ENCODE peak calls at places on chromosomes 3 and 15, in five cellular contexts. One of them, this sample, is unnamed.

GRCh38 chr15:99925661-99926461 is 192.6 kb upstream of the LYSMD4 start:
- DNase-seq in SK-N-SH: peak; percentile 58
- DNase-seq in transverse colon: peak; percentile 83
- DNase-seq in HCT116: peak; percentile 35
- DNase-seq in suprapubic skin: peak; percentile 92
- DNase-seq in this sample: peak; percentile 77

GRCh38 chr3:89560546-89560945 is 453.1 kb downstream of the EPHA3 start:
- DNase-seq in transverse colon: no peak
- DNase-seq in suprapubic skin: no peak
- DNase-seq in SK-N-SH: no peak
- DNase-seq in HCT116: no peak
- DNase-seq in this sample: no peak

GRCh38 chr15:42498212-42499038 is 3.0 kb downstream of the SNAP23 start:
- DNase-seq in HCT116: no peak
- DNase-seq in suprapubic skin: no peak
- DNase-seq in transverse colon: no peak
- DNase-seq in SK-N-SH: no peak
- DNase-seq in this sample: no peak

GRCh38 chr3:45567730-45568172 is 26.8 kb upstream of the LIMD1 start:
- DNase-seq in HCT116: no peak
- DNase-seq in SK-N-SH: peak; percentile 35
- DNase-seq in suprapubic skin: no peak
- DNase-seq in transverse colon: peak; percentile 36
- DNase-seq in this sample: no peak

GRCh38 chr3:70982700-70983140 is 600.8 kb downstream of the FOXP1 start:
- DNase-seq in transverse colon: no peak
- DNase-seq in SK-N-SH: no peak
- DNase-seq in HCT116: peak; percentile 71
- DNase-seq in suprapubic skin: peak; percentile 72
- DNase-seq in this sample: peak; percentile 51

GRCh38 chr3:57756528-57757401 is 656 bp downstream of the SLMAP start:
- DNase-seq in suprapubic skin: peak; percentile 80
- DNase-seq in SK-N-SH: peak; percentile 73
- DNase-seq in transverse colon: peak; percentile 35
- DNase-seq in HCT116: no peak
- DNase-seq in this sample: peak; percentile 46

GRCh38 chr3:177451277-177451880 is 254.1 kb upstream of the TBL1XR1 start:
- DNase-seq in SK-N-SH: no peak
- DNase-seq in suprapubic skin: no peak
- DNase-seq in HCT116: no peak
- DNase-seq in transverse colon: no peak
- DNase-seq in this sample: no peak

GRCh38 chr15:94792166-94792565 is 560.8 kb downstream of the MCTP2 start:
- DNase-seq in transverse colon: no peak
- DNase-seq in suprapubic skin: no peak
- DNase-seq in SK-N-SH: no peak
- DNase-seq in HCT116: no peak
- DNase-seq in this sample: no peak

GRCh38 chr3:124939661-124940060 is 5.1 kb upstream of the MUC13 start:
- DNase-seq in suprapubic skin: no peak
- DNase-seq in HCT116: no peak
- DNase-seq in transverse colon: no peak
- DNase-seq in SK-N-SH: no peak
- DNase-seq in this sample: no peak

GRCh38 chr3:115706311-115706829 is 83.1 kb downstream of the GAP43 start:
- DNase-seq in SK-N-SH: no peak
- DNase-seq in transverse colon: no peak
- DNase-seq in HCT116: no peak
- DNase-seq in suprapubic skin: no peak
- DNase-seq in this sample: no peak

GRCh38 chr15:88029696-88030095 is 226.8 kb downstream of the NTRK3 start:
- DNase-seq in suprapubic skin: no peak
- DNase-seq in SK-N-SH: peak; percentile 33
- DNase-seq in transverse colon: no peak
- DNase-seq in HCT116: no peak
- DNase-seq in this sample: no peak

GRCh38 chr15:38307251-38307650 is 54.6 kb downstream of the SPRED1 start:
- DNase-seq in suprapubic skin: no peak
- DNase-seq in transverse colon: no peak
- DNase-seq in HCT116: no peak
- DNase-seq in SK-N-SH: no peak
- DNase-seq in this sample: no peak

GRCh38 chr3:50352762-50353161 is 2.1 kb downstream of the CYB561D2 start:
- DNase-seq in SK-N-SH: no peak
- DNase-seq in suprapubic skin: no peak
- DNase-seq in HCT116: no peak
- DNase-seq in transverse colon: no peak
- DNase-seq in this sample: no peak

GRCh38 chr3:4978259-4978965 is 825 bp upstream of the BHLHE40 start:
- DNase-seq in HCT116: peak; percentile 94
- DNase-seq in suprapubic skin: peak; percentile 98
- DNase-seq in transverse colon: peak; percentile 95
- DNase-seq in SK-N-SH: peak; percentile 86
- DNase-seq in this sample: peak; percentile 95

GRCh38 chr15:92571824-92572223 is 83.8 kb downstream of the FAM174B start:
- DNase-seq in HCT116: no peak
- DNase-seq in suprapubic skin: no peak
- DNase-seq in transverse colon: no peak
- DNase-seq in SK-N-SH: no peak
- DNase-seq in this sample: no peak

GRCh38 chr15:29070471-29071192 is 184.9 kb downstream of the APBA2 start:
- DNase-seq in transverse colon: no peak
- DNase-seq in HCT116: no peak
- DNase-seq in SK-N-SH: no peak
- DNase-seq in suprapubic skin: no peak
- DNase-seq in this sample: no peak

GRCh38 chr3:142808103-142808917 is 80.6 kb downstream of the PCOLCE2 start:
- DNase-seq in suprapubic skin: no peak
- DNase-seq in SK-N-SH: no peak
- DNase-seq in HCT116: peak; percentile 50
- DNase-seq in transverse colon: no peak
- DNase-seq in this sample: no peak

GRCh38 chr15:100801256-100801900 is 78.3 kb upstream of the ALDH1A3 start:
- DNase-seq in suprapubic skin: no peak
- DNase-seq in SK-N-SH: no peak
- DNase-seq in HCT116: no peak
- DNase-seq in transverse colon: no peak
- DNase-seq in this sample: no peak

GRCh38 chr3:129512595-129512994 is 15.8 kb upstream of the RHO start:
- DNase-seq in SK-N-SH: no peak
- DNase-seq in HCT116: no peak
- DNase-seq in suprapubic skin: no peak
- DNase-seq in transverse colon: no peak
- DNase-seq in this sample: no peak

GRCh38 chr3:43759297-43759782 is 68.6 kb downstream of the ABHD5 start:
- DNase-seq in HCT116: no peak
- DNase-seq in SK-N-SH: no peak
- DNase-seq in suprapubic skin: no peak
- DNase-seq in transverse colon: no peak
- DNase-seq in this sample: no peak

GRCh38 chr3:175535351-175535750 is 676.2 kb downstream of the NAALADL2 start:
- DNase-seq in SK-N-SH: no peak
- DNase-seq in transverse colon: no peak
- DNase-seq in suprapubic skin: no peak
- DNase-seq in HCT116: no peak
- DNase-seq in this sample: no peak

GRCh38 chr15:25838191-25838870 is 24.8 kb downstream of the ATP10A start:
- DNase-seq in HCT116: no peak
- DNase-seq in suprapubic skin: no peak
- DNase-seq in SK-N-SH: no peak
- DNase-seq in transverse colon: no peak
- DNase-seq in this sample: no peak

GRCh38 chr15:68304611-68305337 is 27.2 kb downstream of the FEM1B start:
- DNase-seq in HCT116: no peak
- DNase-seq in SK-N-SH: no peak
- DNase-seq in suprapubic skin: no peak
- DNase-seq in transverse colon: no peak
- DNase-seq in this sample: peak; percentile 18

GRCh38 chr3:133025546-133025945 is 12.6 kb upstream of the TMEM108 start:
- DNase-seq in suprapubic skin: no peak
- DNase-seq in HCT116: no peak
- DNase-seq in SK-N-SH: no peak
- DNase-seq in transverse colon: no peak
- DNase-seq in this sample: no peak

GRCh38 chr15:77017761-77018720 is 23.1 kb downstream of the PSTPIP1 start:
- DNase-seq in transverse colon: no peak
- DNase-seq in suprapubic skin: no peak
- DNase-seq in HCT116: no peak
- DNase-seq in SK-N-SH: no peak
- DNase-seq in this sample: no peak

GRCh38 chr3:124486324-124486723 is 243.9 kb upstream of the UMPS start:
- DNase-seq in HCT116: no peak
- DNase-seq in transverse colon: no peak
- DNase-seq in suprapubic skin: no peak
- DNase-seq in SK-N-SH: no peak
- DNase-seq in this sample: no peak

GRCh38 chr3:118231578-118231977 is 803.1 kb downstream of the IGSF11 start:
- DNase-seq in transverse colon: no peak
- DNase-seq in HCT116: no peak
- DNase-seq in suprapubic skin: no peak
- DNase-seq in SK-N-SH: no peak
- DNase-seq in this sample: no peak

GRCh38 chr15:30922469-30923311 is 19.0 kb downstream of the FAN1 start:
- DNase-seq in suprapubic skin: no peak
- DNase-seq in HCT116: peak; percentile 6
- DNase-seq in transverse colon: peak; percentile 43
- DNase-seq in SK-N-SH: no peak
- DNase-seq in this sample: peak; percentile 51

DNA sequence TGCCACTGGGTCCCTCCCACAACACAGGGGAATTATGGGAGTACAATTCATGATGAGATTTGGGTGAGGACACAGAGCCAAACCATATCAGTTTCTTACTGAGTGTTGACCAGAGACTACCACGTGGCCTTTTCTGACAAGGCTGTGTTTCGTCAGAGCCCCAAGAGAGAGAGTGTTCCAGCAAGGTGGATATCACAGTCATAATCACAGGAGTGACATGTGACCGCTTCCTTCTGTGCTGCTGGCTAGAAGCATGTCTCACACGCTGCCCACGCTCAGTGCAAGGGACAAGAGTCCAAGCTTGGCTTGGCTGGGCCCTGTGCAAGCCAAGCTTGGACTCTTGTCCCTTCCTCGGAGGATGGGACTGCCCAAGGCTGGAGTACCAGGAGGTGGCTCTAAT is 103.2 kb downstream of the GABRG3 start:
- DNase-seq in transverse colon: no peak
- DNase-seq in suprapubic skin: no peak
- DNase-seq in HCT116: no peak
- DNase-seq in SK-N-SH: no peak
- DNase-seq in this sample: no peak
- H3K9me3 ChIP-seq in transverse colon: no peaks in the 10 kb centered on the region
- H3K9me3 ChIP-seq in suprapubic skin: no peaks in the 10 kb centered on the region
- H3K9me3 ChIP-seq in HCT116: peaks cover 18% of the 10 kb centered on the region
- H3K9me3 ChIP-seq in SK-N-SH: no peaks in the 10 kb centered on the region
- H3K9me3 ChIP-seq in this sample: peaks cover 4% of the 10 kb centered on the region

GRCh38 chr15:67023517-67024321 is 41.7 kb upstream of the SMAD3 start:
- DNase-seq in SK-N-SH: no peak
- DNase-seq in HCT116: no peak
- DNase-seq in suprapubic skin: no peak
- DNase-seq in transverse colon: no peak
- DNase-seq in this sample: no peak
- H3K27ac ChIP-seq in SK-N-SH: peak overlapping the region; percentile 91
- H3K27ac ChIP-seq in HCT116: peak overlapping the region; percentile 59
- H3K27ac ChIP-seq in suprapubic skin: peak overlapping the region; percentile 20
- H3K27ac ChIP-seq in transverse colon: peak overlapping the region; percentile 81
- H3K27ac ChIP-seq in this sample: peak overlapping the region; percentile 70

DNA sequence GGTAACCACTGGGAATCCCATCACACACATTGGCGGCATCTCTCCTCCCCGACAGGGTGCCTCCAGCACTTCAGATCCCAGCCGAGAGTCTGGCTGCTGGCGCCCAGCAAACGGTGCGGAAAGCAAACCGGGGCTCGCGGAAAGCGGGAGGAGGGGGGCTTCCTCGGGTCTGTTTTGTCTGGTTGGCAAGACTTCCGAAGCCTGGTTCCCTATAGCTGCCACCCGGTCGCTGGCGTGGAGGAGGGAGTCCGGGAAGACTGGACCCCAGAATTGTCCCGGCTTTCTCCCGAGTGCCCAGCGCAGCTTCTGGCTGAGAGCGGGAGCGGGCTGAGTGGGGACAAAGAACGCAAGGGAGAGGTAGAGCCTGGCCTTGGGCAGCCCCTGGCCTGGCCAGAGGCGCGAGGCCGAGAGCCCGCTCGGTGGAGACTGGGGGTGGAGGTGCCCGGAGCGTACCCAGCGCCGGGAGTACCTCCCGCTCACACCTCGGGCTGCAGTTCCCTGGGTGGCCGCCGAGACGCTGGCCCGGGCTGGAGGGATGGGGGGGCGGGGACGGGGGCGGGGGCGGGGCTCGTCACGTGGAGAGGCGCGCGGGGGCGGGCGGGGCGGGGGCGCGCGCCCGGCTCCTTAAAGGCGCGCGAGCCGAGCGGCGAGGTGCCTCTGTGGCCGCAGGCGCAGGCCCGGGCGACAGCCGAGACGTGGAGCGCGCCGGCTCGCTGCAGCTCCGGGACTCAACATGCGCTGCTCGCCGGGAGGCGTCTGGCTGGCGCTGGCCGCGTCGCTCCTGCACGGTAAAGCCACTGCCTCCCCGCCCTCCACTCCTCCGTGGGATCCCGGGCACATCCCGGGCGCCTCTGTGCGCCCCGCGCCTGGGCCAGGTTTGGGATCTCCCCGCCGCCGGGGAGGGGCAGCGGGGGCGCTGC is at the start of gene CHRNA7:
- DNase-seq in suprapubic skin: peak; percentile 62
- DNase-seq in HCT116: peak; percentile 33
- DNase-seq in transverse colon: peak; percentile 65
- DNase-seq in SK-N-SH: peak; percentile 94
- DNase-seq in this sample: peak; percentile 76
- TF ChIP-seq POLR2AphosphoS5 in suprapubic skin: no peak
- TF ChIP-seq POLR2AphosphoS5 in HCT116: peak; percentile 64
- TF ChIP-seq POLR2AphosphoS5 in transverse colon: peak; percentile 24
- TF ChIP-seq POLR2AphosphoS5 in SK-N-SH: no peak
- TF ChIP-seq POLR2AphosphoS5 in this sample: peak; percentile 76

GRCh38 chr3:100981546-100981945 is 11.7 kb downstream of the ABI3BP start:
- DNase-seq in HCT116: no peak
- DNase-seq in transverse colon: no peak
- DNase-seq in SK-N-SH: no peak
- DNase-seq in suprapubic skin: no peak
- DNase-seq in this sample: no peak
- H3K9me3 ChIP-seq in HCT116: no peaks in the 10 kb centered on the region
- H3K9me3 ChIP-seq in transverse colon: no peaks in the 10 kb centered on the region
- H3K9me3 ChIP-seq in SK-N-SH: no peaks in the 10 kb centered on the region
- H3K9me3 ChIP-seq in suprapubic skin: no peaks in the 10 kb centered on the region
- H3K9me3 ChIP-seq in this sample: no peaks in the 10 kb centered on the region

DNA sequence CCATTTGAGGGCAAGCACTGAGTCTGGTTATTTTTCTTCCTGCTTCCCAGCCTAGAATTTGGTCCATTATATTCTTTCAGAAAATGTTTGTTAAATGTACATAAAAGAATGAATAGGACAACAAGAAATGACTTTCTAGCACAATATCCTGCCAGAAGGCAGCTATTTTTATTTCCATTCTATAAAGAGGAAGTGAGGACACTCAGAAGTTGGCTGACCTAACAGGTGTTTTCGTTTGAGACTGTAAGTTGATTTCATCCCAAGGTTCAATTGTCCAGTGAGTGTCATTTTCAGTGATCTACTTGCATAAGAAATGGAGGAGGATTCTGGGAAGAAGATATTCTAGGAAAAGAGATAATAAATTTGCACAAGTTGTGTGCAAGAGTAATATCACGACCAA is 191.9 kb upstream of the POU1F1 start:
- DNase-seq in SK-N-SH: no peak
- DNase-seq in suprapubic skin: no peak
- DNase-seq in transverse colon: no peak
- DNase-seq in HCT116: no peak
- DNase-seq in this sample: no peak
- H3K27ac ChIP-seq in SK-N-SH: no peak overlapping the region
- H3K27ac ChIP-seq in suprapubic skin: no peak overlapping the region
- H3K27ac ChIP-seq in transverse colon: no peak overlapping the region
- H3K27ac ChIP-seq in HCT116: no peak overlapping the region
- H3K27ac ChIP-seq in this sample: no peak overlapping the region

This sample was measured in stomach.